ENCODE peak calls at places on chromosome 5, in four cellular contexts. One of them, this sample, is unnamed.

GRCh38 chr5:56481147-56481997 is 248.2 kb upstream of the ANKRD55 start:
- DNase-seq in HepG2: peak; percentile 35
- DNase-seq in GM12878: peak; percentile 23
- DNase-seq in K562: no peak
- DNase-seq in this sample: no peak

GRCh38 chr5:112548246-112548982 is 129.3 kb upstream of the EPB41L4A start:
- DNase-seq in HepG2: no peak
- DNase-seq in GM12878: no peak
- DNase-seq in K562: peak; percentile 43
- DNase-seq in this sample: no peak

GRCh38 chr5:20286512-20286911 is 298.5 kb upstream of the CDH18 start:
- DNase-seq in HepG2: no peak
- DNase-seq in GM12878: no peak
- DNase-seq in K562: no peak
- DNase-seq in this sample: no peak

GRCh38 chr5:86330736-86331135 is 287.0 kb upstream of the COX7C start:
- DNase-seq in HepG2: no peak
- DNase-seq in GM12878: no peak
- DNase-seq in K562: no peak
- DNase-seq in this sample: no peak

GRCh38 chr5:73558950-73559349 is 6.5 kb downstream of the ANKRA2 start:
- DNase-seq in HepG2: peak; percentile 36
- DNase-seq in GM12878: no peak
- DNase-seq in K562: peak; percentile 21
- DNase-seq in this sample: no peak

GRCh38 chr5:151023651-151024050 is 3.3 kb downstream of the GPX3 start:
- DNase-seq in HepG2: no peak
- DNase-seq in GM12878: no peak
- DNase-seq in K562: peak; percentile 38
- DNase-seq in this sample: no peak

GRCh38 chr5:160290751-160291150 is 21.6 kb downstream of the CCNJL start:
- DNase-seq in HepG2: no peak
- DNase-seq in GM12878: no peak
- DNase-seq in K562: no peak
- DNase-seq in this sample: no peak

GRCh38 chr5:10724799-10725507 is 36.1 kb downstream of the DAP start:
- DNase-seq in HepG2: peak; percentile 76
- DNase-seq in GM12878: no peak
- DNase-seq in K562: peak; percentile 86
- DNase-seq in this sample: peak; percentile 75

GRCh38 chr5:59401637-59402036 is 491.9 kb downstream of the PDE4D start:
- DNase-seq in HepG2: no peak
- DNase-seq in GM12878: no peak
- DNase-seq in K562: no peak
- DNase-seq in this sample: no peak

GRCh38 chr5:33892419-33893151 is 795 bp upstream of the ADAMTS12 start:
- DNase-seq in HepG2: peak; percentile 2
- DNase-seq in GM12878: no peak
- DNase-seq in K562: no peak
- DNase-seq in this sample: no peak

GRCh38 chr5:83378624-83379259 is 92.8 kb upstream of the VCAN start:
- DNase-seq in HepG2: no peak
- DNase-seq in GM12878: no peak
- DNase-seq in K562: no peak
- DNase-seq in this sample: no peak

GRCh38 chr5:90548069-90548593 is 10.5 kb upstream of the ADGRV1 start:
- DNase-seq in HepG2: peak; percentile 66
- DNase-seq in GM12878: no peak
- DNase-seq in K562: peak; percentile 31
- DNase-seq in this sample: peak; percentile 42

GRCh38 chr5:73818357-73818756 is 192.4 kb downstream of the ARHGEF28 start:
- DNase-seq in HepG2: no peak
- DNase-seq in GM12878: no peak
- DNase-seq in K562: no peak
- DNase-seq in this sample: no peak

GRCh38 chr5:137822158-137822764 is 45.4 kb upstream of the MYOT start:
- DNase-seq in HepG2: peak; percentile 53
- DNase-seq in GM12878: no peak
- DNase-seq in K562: peak; percentile 17
- DNase-seq in this sample: peak; percentile 40

GRCh38 chr5:16615737-16616535 is 861 bp downstream of the RETREG1 start:
- DNase-seq in HepG2: no peak
- DNase-seq in GM12878: no peak
- DNase-seq in K562: no peak
- DNase-seq in this sample: no peak

GRCh38 chr5:178291969-178292825 is 59.6 kb upstream of the PHYKPL start:
- DNase-seq in HepG2: no peak
- DNase-seq in GM12878: no peak
- DNase-seq in K562: no peak
- DNase-seq in this sample: no peak

GRCh38 chr5:168782172-168782571 is 203.0 kb upstream of the PANK3 start:
- DNase-seq in HepG2: no peak
- DNase-seq in GM12878: no peak
- DNase-seq in K562: no peak
- DNase-seq in this sample: no peak

GRCh38 chr5:56207537-56207936 is 25.6 kb downstream of the ANKRD55 start:
- DNase-seq in HepG2: no peak
- DNase-seq in GM12878: no peak
- DNase-seq in K562: no peak
- DNase-seq in this sample: no peak

GRCh38 chr5:96344678-96345612 is 88.1 kb downstream of the PCSK1 start:
- DNase-seq in HepG2: peak; percentile 64
- DNase-seq in GM12878: peak; percentile 59
- DNase-seq in K562: peak; percentile 32
- DNase-seq in this sample: peak; percentile 54

GRCh38 chr5:148984333-148984732 is 78.5 kb downstream of the SH3TC2 start:
- DNase-seq in HepG2: no peak
- DNase-seq in GM12878: no peak
- DNase-seq in K562: no peak
- DNase-seq in this sample: peak; percentile 77

GRCh38 chr5:691817-692529 is 1.2 kb downstream of the TPPP start:
- DNase-seq in HepG2: no peak
- DNase-seq in GM12878: no peak
- DNase-seq in K562: no peak
- DNase-seq in this sample: no peak

GRCh38 chr5:21711854-21712752 is 1141.0 kb downstream of the CDH12 start:
- DNase-seq in HepG2: no peak
- DNase-seq in GM12878: no peak
- DNase-seq in K562: no peak
- DNase-seq in this sample: no peak

GRCh38 chr5:103511554-103511885 is 51.1 kb downstream of the NUDT12 start:
- DNase-seq in HepG2: no peak
- DNase-seq in GM12878: no peak
- DNase-seq in K562: no peak
- DNase-seq in this sample: no peak

GRCh38 chr5:93621340-93621872 is 38.4 kb downstream of the NR2F1 start:
- DNase-seq in HepG2: peak; percentile 20
- DNase-seq in GM12878: no peak
- DNase-seq in K562: no peak
- DNase-seq in this sample: no peak

GRCh38 chr5:159050408-159051091 is 49.2 kb downstream of the EBF1 start:
- DNase-seq in HepG2: no peak
- DNase-seq in GM12878: no peak
- DNase-seq in K562: no peak
- DNase-seq in this sample: no peak

GRCh38 chr5:168583742-168584482 is 4.7 kb upstream of the PANK3 start:
- DNase-seq in HepG2: no peak
- DNase-seq in GM12878: peak; percentile 75
- DNase-seq in K562: no peak
- DNase-seq in this sample: no peak

GRCh38 chr5:36279054-36279698 is 22.5 kb downstream of the RANBP3L start:
- DNase-seq in HepG2: no peak
- DNase-seq in GM12878: no peak
- DNase-seq in K562: no peak
- DNase-seq in this sample: no peak

DNA sequence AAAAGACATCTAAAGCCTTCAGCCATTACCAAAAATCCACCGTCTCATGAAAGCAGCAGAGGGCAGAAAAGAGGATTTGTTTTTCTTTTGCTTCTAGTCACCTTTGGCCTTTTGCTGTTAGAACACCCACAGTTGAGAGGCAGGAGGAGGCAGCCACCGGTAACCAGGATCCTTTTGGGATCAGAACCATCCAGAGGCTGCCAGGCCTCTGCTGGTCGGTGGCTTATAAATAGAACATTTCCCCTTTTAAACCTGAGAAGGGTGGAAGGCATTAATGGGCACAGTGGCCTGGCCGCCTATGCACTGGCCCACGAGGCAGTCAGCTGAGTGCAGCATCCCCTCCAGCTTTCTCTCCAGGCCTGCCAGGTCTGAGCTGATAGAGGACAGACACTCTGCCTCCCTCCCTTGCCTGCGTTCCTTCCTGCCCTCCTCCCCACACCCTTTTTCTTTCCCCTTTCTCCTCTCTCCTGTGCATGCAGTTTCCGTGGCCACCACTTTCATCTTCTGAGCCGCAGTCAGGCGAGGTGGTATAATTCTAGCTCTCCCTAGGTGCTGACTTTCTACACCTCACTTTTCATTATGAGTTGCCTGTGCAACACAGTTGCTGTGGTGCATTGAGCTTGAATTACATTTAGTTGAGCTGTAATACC is 253.4 kb downstream of the ARHGAP26 start:
- DNase-seq in HepG2: no peak
- DNase-seq in GM12878: peak; percentile 87
- DNase-seq in K562: no peak
- DNase-seq in this sample: no peak
- TF ChIP-seq ZNF274 in HepG2: no peak
- TF ChIP-seq ZNF274 in GM12878: no peak
- TF ChIP-seq ZNF274 in K562: no peak
- TF ChIP-seq ZNF274 in this sample: no peak

DNA sequence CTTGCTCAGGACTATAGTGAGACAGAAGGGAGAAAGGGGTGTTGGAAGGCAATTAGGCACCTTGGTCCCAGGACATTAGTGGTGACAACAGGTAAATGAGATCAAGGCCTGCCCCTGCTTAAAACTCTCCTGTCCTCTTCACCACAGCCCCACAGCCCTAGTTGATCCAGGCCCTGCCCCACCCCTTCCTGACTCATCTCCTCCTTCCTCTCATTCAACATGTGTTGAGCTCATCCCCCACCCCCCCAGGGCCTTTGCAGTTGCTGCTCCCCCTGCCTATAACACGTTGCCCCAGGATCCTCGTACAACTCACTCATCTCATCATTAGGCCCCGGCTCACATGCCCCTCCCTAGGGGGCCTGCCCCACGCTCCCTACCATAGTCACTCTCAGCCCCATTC is 66.8 kb downstream of the TSPAN17 start:
- DNase-seq in HepG2: no peak
- DNase-seq in GM12878: no peak
- DNase-seq in K562: no peak
- DNase-seq in this sample: no peak
- TF ChIP-seq ZBTB33 in HepG2: no peak
- TF ChIP-seq ZBTB33 in GM12878: no peak
- TF ChIP-seq ZBTB33 in K562: no peak
- TF ChIP-seq ZBTB33 in this sample: no peak

DNA sequence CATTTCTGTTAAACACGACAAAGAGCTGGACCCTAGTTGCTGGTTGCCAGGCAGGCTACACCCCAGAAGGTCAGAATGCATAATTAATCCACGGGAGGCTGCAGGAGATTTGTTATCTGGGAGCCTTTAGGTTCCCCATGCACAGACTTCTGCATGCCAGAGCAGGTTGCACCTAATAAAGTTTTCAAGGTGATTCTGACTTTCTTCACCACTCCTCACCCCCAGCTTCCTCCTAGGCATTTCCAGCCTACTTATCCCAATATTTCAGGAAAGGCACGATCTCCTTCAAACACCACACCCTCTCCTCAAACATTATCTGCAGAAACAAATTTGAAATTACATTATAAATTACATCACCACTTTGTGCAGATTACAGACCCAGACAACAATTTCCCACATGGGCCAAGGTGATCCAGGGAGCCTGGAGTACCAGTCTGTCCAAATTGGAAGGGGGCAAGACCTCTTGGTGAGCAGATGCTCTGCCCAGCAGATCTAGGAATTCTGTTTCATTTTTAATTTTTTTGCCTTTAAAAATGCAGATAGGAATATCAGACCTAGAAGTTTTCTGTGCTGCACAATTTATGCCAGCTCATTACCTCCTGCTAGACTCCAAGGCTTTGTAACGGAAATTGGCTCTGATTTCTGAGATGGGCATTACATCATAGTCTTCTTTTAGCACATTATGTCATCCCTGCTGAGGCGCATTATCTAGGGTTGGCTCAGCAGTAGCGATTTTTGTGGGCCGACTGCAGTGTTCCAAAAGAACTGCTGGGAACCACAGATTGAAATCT is 363.4 kb upstream of the SLC30A5 start:
- DNase-seq in HepG2: no peak
- DNase-seq in GM12878: no peak
- DNase-seq in K562: no peak
- DNase-seq in this sample: no peak
- TF ChIP-seq ZNF274 in HepG2: no peak
- TF ChIP-seq ZNF274 in GM12878: no peak
- TF ChIP-seq ZNF274 in K562: no peak
- TF ChIP-seq ZNF274 in this sample: no peak

GRCh38 chr5:132313378-132313777 is 19.2 kb downstream of the SLC22A4 start:
- DNase-seq in HepG2: no peak
- DNase-seq in GM12878: no peak
- DNase-seq in K562: no peak
- DNase-seq in this sample: no peak
- TF ChIP-seq ZBTB33 in HepG2: no peak
- TF ChIP-seq ZBTB33 in GM12878: no peak
- TF ChIP-seq ZBTB33 in K562: no peak
- TF ChIP-seq ZBTB33 in this sample: no peak

This sample was measured in HCT116.